ENCODE peak calls at places on chromosomes 4 and X, in five cellular contexts. One of them, this sample, is unnamed.

GRCh38 chr4:11259837-11260236 is 168.9 kb downstream of the HS3ST1 start:
- DNase-seq in CD4-positive, alpha-beta T cell: no peak
- DNase-seq in substantia nigra: no peak
- DNase-seq in amniotic stem cell: no peak
- DNase-seq in IMR-90: no peak
- DNase-seq in this sample: no peak

GRCh38 chrX:3175659-3176438 is 134.6 kb downstream of the ARSF start:
- DNase-seq in CD4-positive, alpha-beta T cell: no peak
- DNase-seq in IMR-90: peak; percentile 56
- DNase-seq in substantia nigra: no peak
- DNase-seq in amniotic stem cell: no peak
- DNase-seq in this sample: no peak

GRCh38 chr4:128322986-128323385 is 35.4 kb upstream of the PGRMC2 start:
- DNase-seq in IMR-90: peak; percentile 89
- DNase-seq in CD4-positive, alpha-beta T cell: no peak
- DNase-seq in substantia nigra: no peak
- DNase-seq in amniotic stem cell: no peak
- DNase-seq in this sample: no peak

GRCh38 chr4:153733751-153734448 is 25.9 kb downstream of the RNF175 start:
- DNase-seq in amniotic stem cell: no peak
- DNase-seq in CD4-positive, alpha-beta T cell: no peak
- DNase-seq in substantia nigra: no peak
- DNase-seq in IMR-90: no peak
- DNase-seq in this sample: no peak

GRCh38 chr4:185838514-185839203 is 26.7 kb upstream of the SORBS2 start:
- DNase-seq in IMR-90: peak; percentile 5
- DNase-seq in substantia nigra: no peak
- DNase-seq in amniotic stem cell: no peak
- DNase-seq in CD4-positive, alpha-beta T cell: no peak
- DNase-seq in this sample: no peak

GRCh38 chr4:85884251-85884650 is 409.3 kb downstream of the ARHGAP24 start:
- DNase-seq in amniotic stem cell: no peak
- DNase-seq in IMR-90: no peak
- DNase-seq in CD4-positive, alpha-beta T cell: no peak
- DNase-seq in substantia nigra: no peak
- DNase-seq in this sample: no peak

GRCh38 chrX:48918644-48919340 is at the start of gene PIM2:
- DNase-seq in amniotic stem cell: peak; percentile 18
- DNase-seq in IMR-90: peak; percentile 82
- DNase-seq in CD4-positive, alpha-beta T cell: peak; percentile 86
- DNase-seq in substantia nigra: peak; percentile 32
- DNase-seq in this sample: peak; percentile 76

GRCh38 chr4:107824367-107825071 is at the start of gene SGMS2:
- DNase-seq in amniotic stem cell: peak; percentile 92
- DNase-seq in IMR-90: peak; percentile 84
- DNase-seq in CD4-positive, alpha-beta T cell: peak; percentile 1
- DNase-seq in substantia nigra: peak; percentile 22
- DNase-seq in this sample: peak; percentile 39

GRCh38 chr4:53981066-53981465 is 83.3 kb downstream of the CHIC2 start:
- DNase-seq in IMR-90: no peak
- DNase-seq in CD4-positive, alpha-beta T cell: no peak
- DNase-seq in substantia nigra: no peak
- DNase-seq in amniotic stem cell: no peak
- DNase-seq in this sample: no peak

GRCh38 chr4:19386786-19387185 is 864.9 kb upstream of the SLIT2 start:
- DNase-seq in CD4-positive, alpha-beta T cell: no peak
- DNase-seq in substantia nigra: no peak
- DNase-seq in IMR-90: no peak
- DNase-seq in amniotic stem cell: no peak
- DNase-seq in this sample: no peak

GRCh38 chr4:61817071-61817470 is 616.9 kb downstream of the ADGRL3 start:
- DNase-seq in CD4-positive, alpha-beta T cell: no peak
- DNase-seq in amniotic stem cell: no peak
- DNase-seq in IMR-90: no peak
- DNase-seq in substantia nigra: no peak
- DNase-seq in this sample: no peak

GRCh38 chrX:40122487-40122886 is 24.7 kb upstream of the BCOR start:
- DNase-seq in amniotic stem cell: no peak
- DNase-seq in CD4-positive, alpha-beta T cell: no peak
- DNase-seq in IMR-90: no peak
- DNase-seq in substantia nigra: no peak
- DNase-seq in this sample: no peak

GRCh38 chr4:176191974-176192373 is 3.4 kb downstream of the SPATA4 start:
- DNase-seq in amniotic stem cell: no peak
- DNase-seq in substantia nigra: no peak
- DNase-seq in CD4-positive, alpha-beta T cell: no peak
- DNase-seq in IMR-90: peak; percentile 43
- DNase-seq in this sample: no peak

GRCh38 chrX:9775930-9776329 is 10.3 kb upstream of the GPR143 start:
- DNase-seq in CD4-positive, alpha-beta T cell: no peak
- DNase-seq in substantia nigra: no peak
- DNase-seq in IMR-90: no peak
- DNase-seq in amniotic stem cell: no peak
- DNase-seq in this sample: no peak

GRCh38 chrX:123833387-123833786 is 26.5 kb upstream of the XIAP start:
- DNase-seq in IMR-90: peak; percentile 39
- DNase-seq in substantia nigra: peak; percentile 1
- DNase-seq in amniotic stem cell: no peak
- DNase-seq in CD4-positive, alpha-beta T cell: peak; percentile 41
- DNase-seq in this sample: peak; percentile 19

GRCh38 chr4:2248821-2249261 is 6.9 kb upstream of the HAUS3 start:
- DNase-seq in substantia nigra: no peak
- DNase-seq in CD4-positive, alpha-beta T cell: no peak
- DNase-seq in amniotic stem cell: no peak
- DNase-seq in IMR-90: no peak
- DNase-seq in this sample: no peak

GRCh38 chrX:109472939-109473713 is 8.8 kb downstream of the GUCY2F start:
- DNase-seq in CD4-positive, alpha-beta T cell: no peak
- DNase-seq in substantia nigra: no peak
- DNase-seq in amniotic stem cell: peak; percentile 20
- DNase-seq in IMR-90: peak; percentile 31
- DNase-seq in this sample: no peak

GRCh38 chr4:961651-962230 is 11.6 kb downstream of the DGKQ start:
- DNase-seq in IMR-90: no peak
- DNase-seq in substantia nigra: no peak
- DNase-seq in CD4-positive, alpha-beta T cell: no peak
- DNase-seq in amniotic stem cell: no peak
- DNase-seq in this sample: no peak

GRCh38 chrX:68842781-68843581 is 14.2 kb downstream of the EFNB1 start:
- DNase-seq in CD4-positive, alpha-beta T cell: no peak
- DNase-seq in substantia nigra: no peak
- DNase-seq in IMR-90: peak; percentile 19
- DNase-seq in amniotic stem cell: no peak
- DNase-seq in this sample: no peak

GRCh38 chr4:56106180-56106579 is 157.4 kb downstream of the CEP135 start:
- DNase-seq in CD4-positive, alpha-beta T cell: no peak
- DNase-seq in amniotic stem cell: no peak
- DNase-seq in substantia nigra: no peak
- DNase-seq in IMR-90: no peak
- DNase-seq in this sample: no peak

GRCh38 chr4:20839957-20840356 is 139.7 kb downstream of the PACRGL start:
- DNase-seq in amniotic stem cell: no peak
- DNase-seq in CD4-positive, alpha-beta T cell: no peak
- DNase-seq in IMR-90: peak; percentile 53
- DNase-seq in substantia nigra: no peak
- DNase-seq in this sample: no peak

GRCh38 chr4:31580843-31581242 is 860.7 kb downstream of the PCDH7 start:
- DNase-seq in substantia nigra: no peak
- DNase-seq in IMR-90: no peak
- DNase-seq in CD4-positive, alpha-beta T cell: no peak
- DNase-seq in amniotic stem cell: no peak
- DNase-seq in this sample: no peak